ENCODE peak calls at places on chromosomes 6 and 20, in five cellular contexts. K is astrocyte; I is amniotic stem cell; Q is CD8-positive, alpha-beta T cell; Z is aorta. H is an unnamed sample.

GRCh38 chr20:46681032-46681854 is 8.0 kb downstream of the TP53RK start:
- DNase-seq in Q (peak), Z (peak), K (no peak), I (no peak), H (no peak)

GRCh38 chr6:83055366-83055964 is 10.2 kb downstream of the UBE3D start:
- DNase-seq in K (no peak), Z (no peak), I (peak), Q (no peak), H (no peak)

GRCh38 chr6:6811151-6812002 is 222.9 kb downstream of the LY86 start:
- DNase-seq in Z (no peak), I (no peak), K (peak), Q (peak), H (peak)

GRCh38 chr6:36063318-36063717 is 35.7 kb downstream of the MAPK14 start:
- DNase-seq in Z (no peak), I (no peak), Q (no peak), K (no peak), H (no peak)

GRCh38 chr6:107698146-107698545 is 126.0 kb downstream of the SCML4 start:
- DNase-seq in Z (no peak), K (peak), Q (no peak), I (no peak), H (no peak)

GRCh38 chr6:107624541-107624940 is 134.6 kb downstream of the SOBP start:
- DNase-seq in K (peak), Z (no peak), Q (no peak), I (no peak), H (no peak)

GRCh38 chr6:106546322-106547052 is 82.8 kb downstream of the RTN4IP1 start:
- DNase-seq in Q (no peak), I (peak), K (peak), Z (no peak), H (peak)

GRCh38 chr6:41454189-41454789 is 91.9 kb upstream of the FOXP4 start:
- DNase-seq in Q (no peak), I (no peak), Z (no peak), K (no peak), H (no peak)

GRCh38 chr6:70686548-70687133 is 19.0 kb downstream of the SMAP1 start:
- DNase-seq in K (no peak), Z (no peak), Q (no peak), I (no peak), H (no peak)

GRCh38 chr6:105057160-105057559 is 100.3 kb downstream of the LIN28B start:
- DNase-seq in Q (no peak), K (no peak), I (no peak), Z (no peak), H (no peak)

GRCh38 chr20:41175201-41175651 is 37.9 kb downstream of the PLCG1 start:
- DNase-seq in Z (no peak), Q (no peak), K (no peak), I (no peak), H (no peak)

GRCh38 chr20:46651091-46651962 is at the start of gene SLC13A3:
- DNase-seq in I (no peak), Z (no peak), Q (no peak), K (no peak), H (no peak)

GRCh38 chr6:36577298-36577697 is 16.9 kb upstream of the SRSF3 start:
- DNase-seq in Q (no peak), I (no peak), Z (no peak), K (peak), H (no peak)

GRCh38 chr6:39791850-39792500 is at the start of gene DAAM2:
- DNase-seq in Z (peak), I (no peak), K (peak), Q (no peak), H (no peak)

GRCh38 chr6:163719028-163719742 is 304.7 kb downstream of the QKI start:
- DNase-seq in Z (no peak), K (no peak), Q (no peak), I (no peak), H (no peak)

GRCh38 chr6:32852018-32852843 is 1.3 kb downstream of the TAP1 start:
- DNase-seq in Z (peak), Q (no peak), I (no peak), K (no peak), H (no peak)

GRCh38 chr6:137751768-137752560 is 115.1 kb upstream of the TNFAIP3 start:
- DNase-seq in K (no peak), Z (no peak), I (no peak), Q (no peak), H (no peak)

GRCh38 chr20:51860015-51860882 is 57.9 kb upstream of the SALL4 start:
- DNase-seq in I (no peak), Q (no peak), K (peak), Z (no peak), H (no peak)

GRCh38 chr6:137171824-137172733 is 1.4 kb downstream of the IL22RA2 start:
- DNase-seq in Z (no peak), K (no peak), I (no peak), Q (no peak), H (no peak)

GRCh38 chr6:158688860-158689259 is 39.0 kb downstream of the SYTL3 start:
- DNase-seq in I (no peak), K (no peak), Q (no peak), Z (no peak), H (no peak)

GRCh38 chr20:36538026-36538764 is 3.1 kb upstream of the MYL9 start:
- DNase-seq in Z (no peak), Q (no peak), I (no peak), K (peak), H (peak)

GRCh38 chr6:44464051-44464450 is 76.5 kb downstream of the CDC5L start:
- DNase-seq in K (no peak), Z (no peak), Q (no peak), I (no peak), H (no peak)

GRCh38 chr6:129475477-129476247 is 234.3 kb downstream of the ARHGAP18 start:
- DNase-seq in I (no peak), Z (no peak), K (no peak), Q (no peak), H (no peak)

GRCh38 chr6:108116781-108117426 is 42.4 kb upstream of the OSTM1 start:
- DNase-seq in I (no peak), Z (no peak), K (no peak), Q (no peak), H (no peak)

GRCh38 chr20:61453219-61453618 is 201.2 kb downstream of the CDH4 start:
- DNase-seq in Z (no peak), I (no peak), K (no peak), Q (no peak), H (no peak)

GRCh38 chr6:39865011-39865888 is 69.0 kb downstream of the MOCS1 start:
- DNase-seq in Q (no peak), K (no peak), I (peak), Z (peak), H (peak)

H was measured in pulmonary artery endothelial cell.